ENCODE peak calls at places on chromosomes 5 and 9, in six cellular contexts. V is fibroblast of lung, E is endothelial cell of umbilical vein, N is GM23248, G is neural progenitor cell, P is PC-9. B is an unnamed sample.

GRCh38 chr5:89268460-89268859 is 385.5 kb upstream of the MEF2C start:
- DNase-seq in V (no peak), E (no peak), N (no peak), G (no peak), P (peak), B (no peak)

GRCh38 chr5:64299805-64300204 is 134.2 kb downstream of the RNF180 start:
- DNase-seq in V (peak), E (peak), N (no peak), G (no peak), P (no peak), B (no peak)

GRCh38 chr9:108784128-108784490 is 71.7 kb downstream of the ACTL7B start:
- DNase-seq in V (peak), E (no peak), N (no peak), G (no peak), P (no peak), B (no peak)

GRCh38 chr5:172450861-172451695 is 3.2 kb downstream of the SH3PXD2B start:
- DNase-seq in V (no peak), E (peak), N (peak), G (peak), P (peak), B (peak)

GRCh38 chr9:130988905-130989304 is 20.1 kb upstream of the LAMC3 start:
- DNase-seq in V (no peak), E (no peak), N (no peak), G (no peak), P (no peak), B (no peak)

GRCh38 chr5:113682497-113683136 is 169.1 kb downstream of the YTHDC2 start:
- DNase-seq in V (no peak), E (peak), N (peak), G (peak), P (no peak), B (peak)

GRCh38 chr5:145341842-145342241 is 493.3 kb downstream of the PRELID2 start:
- DNase-seq in V (no peak), E (no peak), N (peak), G (no peak), P (no peak), B (no peak)

GRCh38 chr5:58582004-58582403 is 871 bp upstream of the RAB3C start:
- DNase-seq in V (no peak), E (no peak), N (no peak), G (peak), P (no peak), B (peak)

GRCh38 chr5:135443329-135443960 is 3.7 kb downstream of the DCANP1 start:
- DNase-seq in V (no peak), E (no peak), N (no peak), G (no peak), P (no peak), B (no peak)

GRCh38 chr5:33657804-33658435 is 217.2 kb downstream of the TARS1 start:
- DNase-seq in V (peak), E (no peak), N (no peak), G (no peak), P (no peak), B (peak)

GRCh38 chr9:86410281-86410680 is 56.1 kb upstream of the TUT7 start:
- DNase-seq in V (no peak), E (no peak), N (no peak), G (no peak), P (no peak), B (peak)

GRCh38 chr5:137598341-137598740 is 99.2 kb upstream of the SPOCK1 start:
- DNase-seq in V (no peak), E (no peak), N (no peak), G (no peak), P (no peak), B (no peak)

GRCh38 chr5:54632131-54632551 is 114.6 kb downstream of the SNX18 start:
- DNase-seq in V (no peak), E (no peak), N (no peak), G (no peak), P (no peak), B (no peak)

GRCh38 chr9:134053941-134054761 is 13.7 kb downstream of the BRD3 start:
- DNase-seq in V (no peak), E (no peak), N (no peak), G (no peak), P (no peak), B (no peak)

GRCh38 chr5:142404046-142404477 is 79.2 kb upstream of the SPRY4 start:
- DNase-seq in V (no peak), E (no peak), N (no peak), G (no peak), P (no peak), B (no peak)

GRCh38 chr5:76602094-76602726 is 21.0 kb downstream of the F2RL2 start:
- DNase-seq in V (peak), E (peak), N (peak), G (no peak), P (no peak), B (no peak)

GRCh38 chr5:172845190-172845975 is 11.3 kb downstream of the ERGIC1 start:
- DNase-seq in V (no peak), E (no peak), N (no peak), G (no peak), P (no peak), B (no peak)

GRCh38 chr5:36502608-36503007 is 103.8 kb upstream of the SLC1A3 start:
- DNase-seq in V (peak), E (no peak), N (peak), G (no peak), P (no peak), B (no peak)

GRCh38 chr9:34502471-34503335 is 20.1 kb downstream of the ENHO start:
- DNase-seq in V (no peak), E (no peak), N (no peak), G (no peak), P (no peak), B (no peak)

GRCh38 chr9:33250458-33250995 is 10.6 kb downstream of the SPINK4 start:
- DNase-seq in V (peak), E (no peak), N (peak), G (no peak), P (no peak), B (no peak)

GRCh38 chr5:124234022-124234899 is 512.2 kb downstream of the ZNF608 start:
- DNase-seq in V (peak), E (no peak), N (no peak), G (no peak), P (no peak), B (peak)

GRCh38 chr5:150126199-150126920 is 29.3 kb downstream of the PDGFRB start:
- DNase-seq in V (no peak), E (no peak), N (no peak), G (no peak), P (no peak), B (no peak)

GRCh38 chr5:132225165-132226032 is 2.3 kb downstream of the P4HA2 start:
- DNase-seq in V (peak), E (no peak), N (peak), G (no peak), P (peak), B (no peak)

GRCh38 chr5:109256486-109256885 is 153.3 kb downstream of the PJA2 start:
- DNase-seq in V (no peak), E (peak), N (no peak), G (no peak), P (no peak), B (no peak)

GRCh38 chr9:77092536-77092935 is 73.1 kb downstream of the FOXB2 start:
- DNase-seq in V (peak), E (no peak), N (peak), G (peak), P (no peak), B (peak)

GRCh38 chr5:65873181-65873580 is 53.2 kb upstream of the ERBIN start:
- DNase-seq in V (peak), E (peak), N (peak), G (no peak), P (no peak), B (no peak)

GRCh38 chr9:136808781-136809158 is 1.0 kb downstream of the RABL6 start:
- DNase-seq in V (peak), E (peak), N (peak), G (peak), P (no peak), B (peak)

GRCh38 chr9:128435611-128436010 is 15.0 kb downstream of the CERCAM start:
- DNase-seq in V (no peak), E (no peak), N (no peak), G (no peak), P (no peak), B (no peak)

GRCh38 chr9:108053555-108054061 is 564.0 kb upstream of the KLF4 start:
- DNase-seq in V (peak), E (peak), N (peak), G (peak), P (no peak), B (peak)

GRCh38 chr9:116494815-116495634 is 192.1 kb upstream of the TRIM32 start:
- DNase-seq in V (no peak), E (no peak), N (peak), G (peak), P (peak), B (peak)

GRCh38 chr9:127561491-127562270 is 50.4 kb upstream of the STXBP1 start:
- DNase-seq in V (peak), E (peak), N (peak), G (peak), P (peak), B (peak)

GRCh38 chr5:31502506-31502905 is 29.4 kb downstream of the DROSHA start:
- DNase-seq in V (no peak), E (no peak), N (peak), G (no peak), P (no peak), B (no peak)

GRCh38 chr5:41527201-41527779 is 16.9 kb upstream of the PLCXD3 start:
- DNase-seq in V (peak), E (peak), N (peak), G (no peak), P (peak), B (peak)

GRCh38 chr5:81545911-81546310 is 152.0 kb upstream of the ACOT12 start:
- DNase-seq in V (peak), E (no peak), N (no peak), G (peak), P (no peak), B (no peak)

GRCh38 chr9:131403493-131403773 is 9.5 kb downstream of the PRRC2B start:
- DNase-seq in V (no peak), E (no peak), N (no peak), G (no peak), P (no peak), B (no peak)

GRCh38 chr5:1409386-1410110 is 35.7 kb downstream of the SLC6A3 start:
- DNase-seq in V (peak), E (peak), N (peak), G (peak), P (peak), B (peak)

DNA sequence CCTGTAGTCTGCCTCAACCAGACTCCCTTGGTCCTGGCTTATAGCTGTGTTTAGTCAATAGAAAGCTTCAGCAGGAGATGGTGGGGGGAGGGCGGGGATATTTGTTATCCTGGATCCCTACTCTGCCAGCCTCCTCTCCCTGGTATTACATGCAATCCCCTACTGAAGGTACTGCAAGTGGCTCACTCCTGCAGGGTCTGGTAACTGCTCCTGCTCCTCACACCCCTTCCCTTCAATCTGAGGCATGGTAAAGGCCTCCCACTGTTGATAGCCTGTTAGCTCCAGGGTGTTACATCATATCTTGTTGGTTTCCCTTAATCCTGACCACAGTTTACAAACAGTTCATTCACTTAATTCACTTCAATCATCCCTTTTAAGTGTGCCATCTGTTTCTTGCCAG is 137.5 kb downstream of the AP3B1 start:
- DNase-seq in V (no peak), E (no peak), N (no peak), G (no peak), P (no peak), B (peak)
- H3K27ac ChIP-seq in V (no peak), E (no peak), N (no peak), G (no peak), P (no peak), B (no peak)

GRCh38 chr9:36575411-36575882 is 2.8 kb downstream of the MELK start:
- DNase-seq in V (peak), E (peak), N (peak), G (no peak), P (no peak), B (no peak)
- TF ChIP-seq EZH2 in V (no peak), E (no peak), N (no peak), G (no peak), P (no peak), B (no peak)

DNA sequence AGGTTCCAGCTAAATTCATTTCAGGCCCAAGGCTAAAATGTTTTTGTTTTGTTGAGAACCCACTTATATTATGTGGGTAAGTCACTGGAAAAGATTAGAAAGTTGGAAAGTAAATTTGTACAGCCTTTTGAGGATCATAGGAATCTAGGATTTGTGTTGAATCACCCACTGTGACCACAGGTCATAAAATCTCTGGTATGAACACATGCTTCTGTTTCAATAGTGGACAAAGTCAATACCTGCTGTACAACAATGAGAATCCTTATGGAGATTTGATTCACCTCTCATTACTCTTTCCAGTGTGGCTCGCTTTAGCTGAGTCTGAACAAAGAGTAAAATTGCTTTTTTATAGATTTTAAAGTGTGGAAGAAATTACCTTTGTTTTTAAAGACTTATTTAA is 369.5 kb downstream of the TMEM167A start:
- DNase-seq in V (peak), E (no peak), N (peak), G (no peak), P (no peak), B (no peak)
- H3K27ac ChIP-seq in V (no peak), E (no peak), N (no peak), G (no peak), P (no peak), B (no peak)

GRCh38 chr5:77628840-77629552 is 9.5 kb downstream of the OTP start:
- DNase-seq in V (no peak), E (no peak), N (peak), G (peak), P (no peak), B (peak)
- TF ChIP-seq EZH2 in V (no peak), E (no peak), N (no peak), G (peak), P (no peak), B (peak)